ENCODE peak calls at places on chromosomes 12 and 14, in ten cellular contexts. One of them, this sample, is unnamed.

GRCh38 chr12:25377475-25378179 is 126.9 kb upstream of the KRAS start:
- DNase-seq in CD4-positive, CD25-positive, alpha-beta regulatory T cell: peak; percentile 86
- DNase-seq in CD8-positive, alpha-beta memory T cell: no peak
- DNase-seq in astrocyte: peak; percentile 63
- DNase-seq in sigmoid colon: no peak
- DNase-seq in psoas muscle: no peak
- DNase-seq in kidney: no peak
- DNase-seq in testis: no peak
- DNase-seq in upper lobe of left lung: peak; percentile 30
- DNase-seq in esophagus squamous epithelium: no peak
- DNase-seq in this sample: no peak

GRCh38 chr14:77120771-77121743 is 20.5 kb downstream of the ZDHHC22 start:
- DNase-seq in CD4-positive, CD25-positive, alpha-beta regulatory T cell: peak; percentile 90
- DNase-seq in CD8-positive, alpha-beta memory T cell: peak; percentile 79
- DNase-seq in astrocyte: no peak
- DNase-seq in sigmoid colon: no peak
- DNase-seq in psoas muscle: no peak
- DNase-seq in kidney: no peak
- DNase-seq in testis: peak; percentile 53
- DNase-seq in upper lobe of left lung: no peak
- DNase-seq in esophagus squamous epithelium: no peak
- DNase-seq in this sample: peak; percentile 48

GRCh38 chr12:109308534-109309440 is at the start of gene FOXN4:
- DNase-seq in CD4-positive, CD25-positive, alpha-beta regulatory T cell: no peak
- DNase-seq in CD8-positive, alpha-beta memory T cell: no peak
- DNase-seq in astrocyte: no peak
- DNase-seq in sigmoid colon: no peak
- DNase-seq in psoas muscle: no peak
- DNase-seq in kidney: no peak
- DNase-seq in testis: peak; percentile 40
- DNase-seq in upper lobe of left lung: no peak
- DNase-seq in esophagus squamous epithelium: no peak
- DNase-seq in this sample: no peak

GRCh38 chr12:98409543-98409942 is 105.8 kb upstream of the TMPO start:
- DNase-seq in CD4-positive, CD25-positive, alpha-beta regulatory T cell: no peak
- DNase-seq in CD8-positive, alpha-beta memory T cell: no peak
- DNase-seq in astrocyte: no peak
- DNase-seq in sigmoid colon: no peak
- DNase-seq in psoas muscle: no peak
- DNase-seq in kidney: no peak
- DNase-seq in testis: no peak
- DNase-seq in upper lobe of left lung: no peak
- DNase-seq in esophagus squamous epithelium: no peak
- DNase-seq in this sample: no peak

GRCh38 chr14:64958743-64959142 is 13.4 kb downstream of the RAB15 start:
- DNase-seq in CD4-positive, CD25-positive, alpha-beta regulatory T cell: no peak
- DNase-seq in CD8-positive, alpha-beta memory T cell: peak; percentile 1
- DNase-seq in astrocyte: no peak
- DNase-seq in sigmoid colon: no peak
- DNase-seq in psoas muscle: no peak
- DNase-seq in kidney: peak; percentile 79
- DNase-seq in testis: no peak
- DNase-seq in upper lobe of left lung: no peak
- DNase-seq in esophagus squamous epithelium: no peak
- DNase-seq in this sample: no peak

GRCh38 chr14:65462411-65462810 is 49.9 kb downstream of the FUT8 start:
- DNase-seq in CD4-positive, CD25-positive, alpha-beta regulatory T cell: peak; percentile 13
- DNase-seq in CD8-positive, alpha-beta memory T cell: no peak
- DNase-seq in astrocyte: peak; percentile 91
- DNase-seq in sigmoid colon: no peak
- DNase-seq in psoas muscle: no peak
- DNase-seq in kidney: no peak
- DNase-seq in testis: no peak
- DNase-seq in upper lobe of left lung: no peak
- DNase-seq in esophagus squamous epithelium: no peak
- DNase-seq in this sample: no peak

GRCh38 chr12:19031032-19031431 is 98.5 kb upstream of the PLEKHA5 start:
- DNase-seq in CD4-positive, CD25-positive, alpha-beta regulatory T cell: no peak
- DNase-seq in CD8-positive, alpha-beta memory T cell: no peak
- DNase-seq in astrocyte: peak; percentile 96
- DNase-seq in sigmoid colon: no peak
- DNase-seq in psoas muscle: no peak
- DNase-seq in kidney: no peak
- DNase-seq in testis: no peak
- DNase-seq in upper lobe of left lung: no peak
- DNase-seq in esophagus squamous epithelium: no peak
- DNase-seq in this sample: no peak

GRCh38 chr12:117038919-117039318 is 60.3 kb downstream of the TESC start:
- DNase-seq in CD4-positive, CD25-positive, alpha-beta regulatory T cell: no peak
- DNase-seq in CD8-positive, alpha-beta memory T cell: no peak
- DNase-seq in astrocyte: no peak
- DNase-seq in sigmoid colon: no peak
- DNase-seq in psoas muscle: no peak
- DNase-seq in kidney: peak; percentile 67
- DNase-seq in testis: no peak
- DNase-seq in upper lobe of left lung: no peak
- DNase-seq in esophagus squamous epithelium: no peak
- DNase-seq in this sample: no peak

GRCh38 chr14:31660728-31661127 is 99.5 kb downstream of the NUBPL start:
- DNase-seq in CD4-positive, CD25-positive, alpha-beta regulatory T cell: no peak
- DNase-seq in CD8-positive, alpha-beta memory T cell: no peak
- DNase-seq in astrocyte: no peak
- DNase-seq in sigmoid colon: no peak
- DNase-seq in psoas muscle: no peak
- DNase-seq in kidney: no peak
- DNase-seq in testis: no peak
- DNase-seq in upper lobe of left lung: no peak
- DNase-seq in esophagus squamous epithelium: no peak
- DNase-seq in this sample: no peak

GRCh38 chr12:110022980-110023633 is 23.9 kb downstream of the ANKRD13A start:
- DNase-seq in CD4-positive, CD25-positive, alpha-beta regulatory T cell: no peak
- DNase-seq in CD8-positive, alpha-beta memory T cell: no peak
- DNase-seq in astrocyte: peak; percentile 89
- DNase-seq in sigmoid colon: no peak
- DNase-seq in psoas muscle: no peak
- DNase-seq in kidney: no peak
- DNase-seq in testis: no peak
- DNase-seq in upper lobe of left lung: no peak
- DNase-seq in esophagus squamous epithelium: no peak
- DNase-seq in this sample: no peak

GRCh38 chr14:68722186-68722585 is 70.7 kb downstream of the ZFP36L1 start:
- DNase-seq in CD4-positive, CD25-positive, alpha-beta regulatory T cell: no peak
- DNase-seq in CD8-positive, alpha-beta memory T cell: no peak
- DNase-seq in astrocyte: no peak
- DNase-seq in sigmoid colon: no peak
- DNase-seq in psoas muscle: no peak
- DNase-seq in kidney: no peak
- DNase-seq in testis: no peak
- DNase-seq in upper lobe of left lung: no peak
- DNase-seq in esophagus squamous epithelium: no peak
- DNase-seq in this sample: no peak
- H3K27ac ChIP-seq in CD4-positive, CD25-positive, alpha-beta regulatory T cell: no peak overlapping the region
- H3K27ac ChIP-seq in CD8-positive, alpha-beta memory T cell: no peak overlapping the region
- H3K27ac ChIP-seq in astrocyte: no peak overlapping the region
- H3K27ac ChIP-seq in sigmoid colon: no peak overlapping the region
- H3K27ac ChIP-seq in psoas muscle: no peak overlapping the region
- H3K27ac ChIP-seq in kidney: no peak overlapping the region
- H3K27ac ChIP-seq in testis: no peak overlapping the region
- H3K27ac ChIP-seq in upper lobe of left lung: no peak overlapping the region
- H3K27ac ChIP-seq in esophagus squamous epithelium: no peak overlapping the region
- H3K27ac ChIP-seq in this sample: no peak overlapping the region

DNA sequence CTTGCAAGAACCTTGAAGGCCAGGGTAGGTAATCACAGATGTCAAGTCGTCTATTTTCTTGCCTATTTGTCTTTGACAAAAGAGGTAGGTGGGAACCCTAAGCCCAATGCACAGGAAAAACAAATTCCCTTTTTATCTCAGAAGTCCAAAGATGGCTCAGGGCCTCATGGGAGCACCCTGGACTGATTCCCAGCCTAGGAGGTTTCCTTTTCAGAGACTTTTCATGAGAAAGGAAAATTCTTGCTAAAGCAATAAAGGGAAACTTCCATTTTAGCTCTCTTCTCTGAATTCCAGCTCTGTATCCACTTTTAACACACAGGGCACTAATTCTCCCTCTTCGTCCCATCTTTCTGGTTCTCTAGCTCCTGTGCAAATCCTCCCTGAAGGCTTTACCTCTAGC is 1.2 kb downstream of the ZNF641 start:
- DNase-seq in CD4-positive, CD25-positive, alpha-beta regulatory T cell: no peak
- DNase-seq in CD8-positive, alpha-beta memory T cell: no peak
- DNase-seq in astrocyte: no peak
- DNase-seq in sigmoid colon: no peak
- DNase-seq in psoas muscle: no peak
- DNase-seq in kidney: no peak
- DNase-seq in testis: peak; percentile 50
- DNase-seq in upper lobe of left lung: no peak
- DNase-seq in esophagus squamous epithelium: no peak
- DNase-seq in this sample: no peak
- H3K4me3 ChIP-seq in CD4-positive, CD25-positive, alpha-beta regulatory T cell: peak overlapping the region; percentile 87
- H3K4me3 ChIP-seq in CD8-positive, alpha-beta memory T cell: peak overlapping the region; percentile 71
- H3K4me3 ChIP-seq in astrocyte: peak overlapping the region; percentile 89
- H3K4me3 ChIP-seq in sigmoid colon: no peak overlapping the region
- H3K4me3 ChIP-seq in psoas muscle: peak overlapping the region; percentile 86
- H3K4me3 ChIP-seq in kidney: peak overlapping the region; percentile 99
- H3K4me3 ChIP-seq in testis: peak overlapping the region; percentile 81
- H3K4me3 ChIP-seq in upper lobe of left lung: no peak overlapping the region
- H3K4me3 ChIP-seq in esophagus squamous epithelium: peak overlapping the region; percentile 94
- H3K4me3 ChIP-seq in this sample: peak overlapping the region; percentile 99

GRCh38 chr12:123264642-123265041 is 7.0 kb downstream of the CDK2AP1 start:
- DNase-seq in CD4-positive, CD25-positive, alpha-beta regulatory T cell: peak; percentile 23
- DNase-seq in CD8-positive, alpha-beta memory T cell: no peak
- DNase-seq in astrocyte: no peak
- DNase-seq in sigmoid colon: no peak
- DNase-seq in psoas muscle: no peak
- DNase-seq in kidney: no peak
- DNase-seq in testis: no peak
- DNase-seq in upper lobe of left lung: no peak
- DNase-seq in esophagus squamous epithelium: no peak
- DNase-seq in this sample: no peak

GRCh38 chr12:123265851-123266678 is 5.6 kb downstream of the CDK2AP1 start:
- DNase-seq in CD4-positive, CD25-positive, alpha-beta regulatory T cell: no peak
- DNase-seq in CD8-positive, alpha-beta memory T cell: no peak
- DNase-seq in astrocyte: no peak
- DNase-seq in sigmoid colon: no peak
- DNase-seq in psoas muscle: no peak
- DNase-seq in kidney: peak; percentile 72
- DNase-seq in testis: no peak
- DNase-seq in upper lobe of left lung: no peak
- DNase-seq in esophagus squamous epithelium: no peak
- DNase-seq in this sample: no peak

GRCh38 chr12:123261196-123261595 is 10.5 kb downstream of the CDK2AP1 start:
- DNase-seq in CD4-positive, CD25-positive, alpha-beta regulatory T cell: no peak
- DNase-seq in CD8-positive, alpha-beta memory T cell: no peak
- DNase-seq in astrocyte: no peak
- DNase-seq in sigmoid colon: no peak
- DNase-seq in psoas muscle: no peak
- DNase-seq in kidney: no peak
- DNase-seq in testis: no peak
- DNase-seq in upper lobe of left lung: no peak
- DNase-seq in esophagus squamous epithelium: no peak
- DNase-seq in this sample: no peak

GRCh38 chr12:123260081-123260480 is 11.6 kb downstream of the CDK2AP1 start:
- DNase-seq in CD4-positive, CD25-positive, alpha-beta regulatory T cell: no peak
- DNase-seq in CD8-positive, alpha-beta memory T cell: no peak
- DNase-seq in astrocyte: no peak
- DNase-seq in sigmoid colon: no peak
- DNase-seq in psoas muscle: no peak
- DNase-seq in kidney: no peak
- DNase-seq in testis: no peak
- DNase-seq in upper lobe of left lung: no peak
- DNase-seq in esophagus squamous epithelium: no peak
- DNase-seq in this sample: no peak

GRCh38 chr12:123263196-123263817 is 8.3 kb downstream of the CDK2AP1 start:
- DNase-seq in CD4-positive, CD25-positive, alpha-beta regulatory T cell: no peak
- DNase-seq in CD8-positive, alpha-beta memory T cell: no peak
- DNase-seq in astrocyte: no peak
- DNase-seq in sigmoid colon: no peak
- DNase-seq in psoas muscle: no peak
- DNase-seq in kidney: no peak
- DNase-seq in testis: no peak
- DNase-seq in upper lobe of left lung: no peak
- DNase-seq in esophagus squamous epithelium: no peak
- DNase-seq in this sample: no peak
- H3K27ac ChIP-seq in CD4-positive, CD25-positive, alpha-beta regulatory T cell: no peak overlapping the region
- H3K27ac ChIP-seq in CD8-positive, alpha-beta memory T cell: no peak overlapping the region
- H3K27ac ChIP-seq in astrocyte: no peak overlapping the region
- H3K27ac ChIP-seq in sigmoid colon: no peak overlapping the region
- H3K27ac ChIP-seq in psoas muscle: no peak overlapping the region
- H3K27ac ChIP-seq in kidney: no peak overlapping the region
- H3K27ac ChIP-seq in testis: no peak overlapping the region
- H3K27ac ChIP-seq in upper lobe of left lung: no peak overlapping the region
- H3K27ac ChIP-seq in esophagus squamous epithelium: no peak overlapping the region
- H3K27ac ChIP-seq in this sample: no peak overlapping the region

GRCh38 chr12:4002601-4003000 is 129.4 kb upstream of the PARP11 start:
- DNase-seq in CD4-positive, CD25-positive, alpha-beta regulatory T cell: no peak
- DNase-seq in CD8-positive, alpha-beta memory T cell: no peak
- DNase-seq in astrocyte: no peak
- DNase-seq in sigmoid colon: no peak
- DNase-seq in psoas muscle: no peak
- DNase-seq in kidney: no peak
- DNase-seq in testis: no peak
- DNase-seq in upper lobe of left lung: no peak
- DNase-seq in esophagus squamous epithelium: no peak
- DNase-seq in this sample: no peak

GRCh38 chr12:4011597-4011996 is 138.4 kb upstream of the PARP11 start:
- DNase-seq in CD4-positive, CD25-positive, alpha-beta regulatory T cell: no peak
- DNase-seq in CD8-positive, alpha-beta memory T cell: no peak
- DNase-seq in astrocyte: peak; percentile 31
- DNase-seq in sigmoid colon: no peak
- DNase-seq in psoas muscle: no peak
- DNase-seq in kidney: peak; percentile 85
- DNase-seq in testis: no peak
- DNase-seq in upper lobe of left lung: peak; percentile 85
- DNase-seq in esophagus squamous epithelium: no peak
- DNase-seq in this sample: no peak

GRCh38 chr12:4009979-4010704 is 136.9 kb upstream of the PARP11 start:
- DNase-seq in CD4-positive, CD25-positive, alpha-beta regulatory T cell: no peak
- DNase-seq in CD8-positive, alpha-beta memory T cell: no peak
- DNase-seq in astrocyte: no peak
- DNase-seq in sigmoid colon: no peak
- DNase-seq in psoas muscle: no peak
- DNase-seq in kidney: no peak
- DNase-seq in testis: no peak
- DNase-seq in upper lobe of left lung: no peak
- DNase-seq in esophagus squamous epithelium: no peak
- DNase-seq in this sample: no peak

GRCh38 chr12:4005851-4006400 is 132.7 kb upstream of the PARP11 start:
- DNase-seq in CD4-positive, CD25-positive, alpha-beta regulatory T cell: no peak
- DNase-seq in CD8-positive, alpha-beta memory T cell: no peak
- DNase-seq in astrocyte: no peak
- DNase-seq in sigmoid colon: no peak
- DNase-seq in psoas muscle: no peak
- DNase-seq in kidney: no peak
- DNase-seq in testis: no peak
- DNase-seq in upper lobe of left lung: no peak
- DNase-seq in esophagus squamous epithelium: no peak
- DNase-seq in this sample: no peak

GRCh38 chr12:4006743-4007142 is 133.5 kb upstream of the PARP11 start:
- DNase-seq in CD4-positive, CD25-positive, alpha-beta regulatory T cell: no peak
- DNase-seq in CD8-positive, alpha-beta memory T cell: no peak
- DNase-seq in astrocyte: peak; percentile 42
- DNase-seq in sigmoid colon: no peak
- DNase-seq in psoas muscle: no peak
- DNase-seq in kidney: no peak
- DNase-seq in testis: no peak
- DNase-seq in upper lobe of left lung: no peak
- DNase-seq in esophagus squamous epithelium: no peak
- DNase-seq in this sample: no peak
- H3K4me3 ChIP-seq in CD4-positive, CD25-positive, alpha-beta regulatory T cell: no peak overlapping the region
- H3K4me3 ChIP-seq in CD8-positive, alpha-beta memory T cell: no peak overlapping the region
- H3K4me3 ChIP-seq in astrocyte: no peak overlapping the region
- H3K4me3 ChIP-seq in sigmoid colon: no peak overlapping the region
- H3K4me3 ChIP-seq in psoas muscle: no peak overlapping the region
- H3K4me3 ChIP-seq in kidney: no peak overlapping the region
- H3K4me3 ChIP-seq in testis: no peak overlapping the region
- H3K4me3 ChIP-seq in upper lobe of left lung: no peak overlapping the region
- H3K4me3 ChIP-seq in esophagus squamous epithelium: no peak overlapping the region
- H3K4me3 ChIP-seq in this sample: no peak overlapping the region